ENCODE peak calls at places on chromosomes 11 and 22, in five cellular contexts. X, J, S, L and G are unnamed samples. For H3K27me3, the result is how much of the 10 kb centered on the place peaks cover.

GRCh38 chr11:2378527-2379210 is 1.6 kb downstream of the CD81 start:
- DNase-seq in X (no peak), J (no peak), S (peak), L (no peak), G (no peak)

GRCh38 chr11:130141561-130142341 is 17.8 kb upstream of the ST14 start:
- DNase-seq in X (no peak), J (no peak), S (no peak), L (no peak), G (no peak)

GRCh38 chr22:45127866-45128265 is 35.9 kb upstream of the NUP50 start:
- DNase-seq in X (no peak), J (no peak), S (no peak), L (no peak), G (no peak)

GRCh38 chr22:43917523-43917922 is 6.1 kb upstream of the PNPLA3 start:
- DNase-seq in X (no peak), J (no peak), S (no peak), L (no peak), G (no peak)

GRCh38 chr11:70074701-70075100 is 3.4 kb upstream of the ANO1 start:
- DNase-seq in X (no peak), J (no peak), S (no peak), L (no peak), G (no peak)

GRCh38 chr11:115930886-115931537 is 426.8 kb upstream of the CADM1 start:
- DNase-seq in X (no peak), J (no peak), S (no peak), L (no peak), G (no peak)

GRCh38 chr11:119641991-119642745 is 86.8 kb downstream of the NECTIN1 start:
- DNase-seq in X (peak), J (no peak), S (peak), L (no peak), G (peak)

GRCh38 chr22:35071784-35072183 is 5.8 kb downstream of the ISX start:
- DNase-seq in X (no peak), J (no peak), S (no peak), L (no peak), G (no peak)

GRCh38 chr22:31122196-31122531 is 602 bp upstream of the INPP5J start:
- DNase-seq in X (no peak), J (no peak), S (no peak), L (no peak), G (no peak)

GRCh38 chr22:27627444-27627833 is 174.1 kb downstream of the MN1 start:
- DNase-seq in X (peak), J (no peak), S (no peak), L (no peak), G (peak)

GRCh38 chr11:46238078-46238966 is 39.1 kb upstream of the CREB3L1 start:
- DNase-seq in X (no peak), J (no peak), S (peak), L (peak), G (peak)

GRCh38 chr11:57793711-57794110 is 32.1 kb downstream of the CTNND1 start:
- DNase-seq in X (no peak), J (no peak), S (no peak), L (no peak), G (no peak)

GRCh38 chr11:43937434-43938411 is 4.7 kb upstream of the C11orf96 start:
- DNase-seq in X (peak), J (no peak), S (no peak), L (no peak), G (no peak)

GRCh38 chr22:30312053-30312452 is 14.7 kb downstream of the TBC1D10A start:
- DNase-seq in X (peak), J (no peak), S (no peak), L (no peak), G (no peak)

GRCh38 chr22:27084130-27084529 is 426.7 kb downstream of the MIAT start:
- DNase-seq in X (no peak), J (no peak), S (no peak), L (no peak), G (no peak)

GRCh38 chr11:9990221-9990973 is 303.6 kb downstream of the SBF2 start:
- DNase-seq in X (no peak), J (no peak), S (no peak), L (no peak), G (peak)

GRCh38 chr22:41481131-41481830 is 12.4 kb downstream of the ACO2 start:
- DNase-seq in X (no peak), J (no peak), S (no peak), L (no peak), G (no peak)

GRCh38 chr22:32905400-32905799 is 103.9 kb downstream of the TIMP3 start:
- DNase-seq in X (no peak), J (no peak), S (peak), L (no peak), G (no peak)

GRCh38 chr11:35012467-35013191 is 96.2 kb downstream of the PDHX start:
- DNase-seq in X (no peak), J (peak), S (no peak), L (no peak), G (no peak)

GRCh38 chr11:77215106-77215505 is 86.4 kb downstream of the GDPD4 start:
- DNase-seq in X (no peak), J (no peak), S (no peak), L (no peak), G (no peak)

GRCh38 chr11:111770581-111771134 is 4.5 kb upstream of the PPP2R1B start:
- DNase-seq in X (no peak), J (no peak), S (no peak), L (no peak), G (no peak)

GRCh38 chr22:30214703-30215405 is 31.7 kb downstream of the LIF start:
- DNase-seq in X (no peak), J (no peak), S (no peak), L (no peak), G (peak)

GRCh38 chr11:67071420-67072284 is 15.0 kb downstream of the RHOD start:
- DNase-seq in X (no peak), J (no peak), S (peak), L (peak), G (peak)

GRCh38 chr22:18987765-18988164 is 51.7 kb upstream of the PRODH start:
- DNase-seq in X (no peak), J (no peak), S (peak), L (no peak), G (peak)

GRCh38 chr11:19352736-19353110 is 112.0 kb upstream of the E2F8 start:
- DNase-seq in X (no peak), J (no peak), S (no peak), L (no peak), G (no peak)
- H3K27me3 ChIP-seq in X (half or more), J (under half), S (half or more), L (under half), G (under half)

GRCh38 chr22:50007057-50007511 is 5.5 kb downstream of the IL17REL start:
- DNase-seq in X (no peak), J (no peak), S (no peak), L (no peak), G (no peak)
- TF ChIP-seq REST in X (no peak), J (no peak), S (no peak), L (no peak), G (no peak)

GRCh38 chr22:25199726-25200520 is at the start of gene CRYBB3:
- DNase-seq in X (no peak), J (no peak), S (no peak), L (no peak), G (no peak)
- H3K27me3 ChIP-seq in X (under half), J (under half), S (under half), L (under half), G (under half)

GRCh38 chr11:58914821-58915543 is 24.3 kb upstream of the GLYATL1 start:
- DNase-seq in X (no peak), J (no peak), S (no peak), L (no peak), G (no peak)

GRCh38 chr11:58917159-58917765 is 22.0 kb upstream of the GLYATL1 start:
- DNase-seq in X (no peak), J (no peak), S (no peak), L (no peak), G (no peak)

GRCh38 chr11:58913685-58914084 is 25.6 kb upstream of the GLYATL1 start:
- DNase-seq in X (no peak), J (no peak), S (no peak), L (no peak), G (no peak)

GRCh38 chr11:58919561-58919960 is 19.7 kb upstream of the GLYATL1 start:
- DNase-seq in X (no peak), J (no peak), S (no peak), L (no peak), G (no peak)

DNA sequence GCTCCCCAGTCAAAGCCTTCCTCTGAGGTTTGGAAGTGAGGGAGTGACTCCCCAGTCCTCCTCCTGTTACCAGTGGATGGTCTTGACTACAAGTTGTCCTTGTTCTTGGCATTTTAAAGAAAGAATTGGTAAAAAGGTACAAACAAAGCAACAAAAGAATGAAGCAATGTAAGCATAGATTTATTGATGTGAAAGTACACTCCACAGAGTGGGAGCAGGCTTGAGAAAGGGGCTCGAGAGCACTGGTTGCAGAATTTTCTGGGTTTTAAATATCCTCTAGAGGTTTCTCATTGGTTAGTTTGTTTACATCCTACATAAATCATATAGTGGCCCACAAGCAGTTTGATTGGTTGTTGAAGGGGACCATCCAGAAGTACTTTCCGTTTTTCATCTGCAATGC is 22.7 kb upstream of the GLYATL1 start:
- DNase-seq in X (no peak), J (no peak), S (no peak), L (no peak), G (no peak)
- TF ChIP-seq REST in X (no peak), J (no peak), S (no peak), L (no peak), G (no peak)

GRCh38 chr11:72592698-72593097 is 81.5 kb downstream of the PDE2A start:
- DNase-seq in X (no peak), J (no peak), S (no peak), L (no peak), G (no peak)

GRCh38 chr11:72589802-72590761 is 84.1 kb downstream of the PDE2A start:
- DNase-seq in X (no peak), J (no peak), S (peak), L (no peak), G (peak)

GRCh38 chr11:72594493-72595291 is 79.5 kb downstream of the PDE2A start:
- DNase-seq in X (no peak), J (no peak), S (no peak), L (no peak), G (peak)

GRCh38 chr11:72591023-72591422 is 83.2 kb downstream of the PDE2A start:
- DNase-seq in X (no peak), J (no peak), S (peak), L (no peak), G (no peak)

DNA sequence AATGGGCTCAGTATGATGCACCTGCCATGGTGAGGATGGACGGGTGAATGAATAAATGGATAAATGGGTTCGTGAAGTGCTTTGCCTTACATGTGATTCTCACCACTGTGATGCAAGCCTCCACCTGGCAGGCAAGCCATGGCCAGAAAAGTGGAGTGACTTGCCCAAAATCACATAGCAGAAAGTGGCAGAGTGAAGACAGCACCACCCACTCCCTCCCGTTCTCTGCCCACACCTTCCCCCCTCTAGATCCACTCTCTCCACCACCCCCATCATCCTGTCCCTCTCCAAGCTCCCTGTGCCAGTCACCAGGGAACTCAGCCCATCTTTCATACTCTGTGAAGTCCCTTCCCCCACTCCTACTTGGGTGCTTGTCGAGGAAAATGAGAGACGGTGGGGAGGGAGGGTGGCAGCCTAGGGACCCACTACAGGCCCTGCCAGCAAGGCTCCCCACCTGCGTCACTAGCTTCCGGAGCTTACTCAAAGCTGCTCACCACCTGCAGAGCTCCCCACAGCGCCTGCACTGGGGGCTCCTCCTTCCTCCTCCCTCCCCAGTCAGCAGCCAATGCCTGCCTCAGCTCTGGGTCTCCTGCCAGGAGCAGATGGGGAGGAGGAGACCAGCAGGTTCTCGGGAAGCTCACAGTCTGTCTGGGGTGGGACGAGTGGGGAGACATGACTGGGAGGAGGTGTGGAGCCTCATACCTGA is 82.3 kb downstream of the PDE2A start:
- DNase-seq in X (no peak), J (no peak), S (no peak), L (no peak), G (no peak)
- H3K27me3 ChIP-seq in X (under half), J (under half), S (under half), L (half or more), G (under half)

GRCh38 chr22:24965822-24966626 is 13.5 kb downstream of the KIAA1671 start:
- DNase-seq in X (no peak), J (no peak), S (no peak), L (no peak), G (no peak)

GRCh38 chr22:24968066-24968561 is 15.6 kb downstream of the KIAA1671 start:
- DNase-seq in X (peak), J (no peak), S (no peak), L (no peak), G (peak)

GRCh38 chr22:24972369-24972768 is 19.9 kb downstream of the KIAA1671 start:
- DNase-seq in X (no peak), J (no peak), S (no peak), L (no peak), G (no peak)

GRCh38 chr22:24973867-24974266 is 21.4 kb downstream of the KIAA1671 start:
- DNase-seq in X (no peak), J (no peak), S (no peak), L (no peak), G (no peak)

GRCh38 chr22:24969588-24970301 is 17.2 kb downstream of the KIAA1671 start:
- DNase-seq in X (peak), J (no peak), S (peak), L (no peak), G (no peak)
- TF ChIP-seq REST in X (no peak), J (no peak), S (peak), L (no peak), G (no peak)